ENCODE peak calls at places on chromosome 3, in six cellular contexts. M is colonic mucosa, U is cardiac muscle cell, J is adrenal gland, Z is upper lobe of right lung, L is endodermal cell. A is an unnamed sample. For H3K4me1, the result is how much of the 10 kb centered on the place peaks cover.

GRCh38 chr3:42755681-42756578 is 17.1 kb downstream of the CCDC13 start:
- DNase-seq in M (no peak), U (peak), J (no peak), Z (no peak), L (peak), A (no peak)

GRCh38 chr3:142976621-142977398 is 13.3 kb upstream of the PAQR9 start:
- DNase-seq in M (peak), U (peak), J (peak), Z (peak), L (no peak), A (peak)

GRCh38 chr3:161939919-161940693 is 443.5 kb downstream of the OTOL1 start:
- DNase-seq in M (no peak), U (peak), J (no peak), Z (no peak), L (no peak), A (no peak)

GRCh38 chr3:66014641-66015040 is 24.1 kb downstream of the MAGI1 start:
- DNase-seq in M (no peak), U (no peak), J (no peak), Z (no peak), L (no peak), A (no peak)

GRCh38 chr3:149152420-149152819 is 23.0 kb downstream of the HPS3 start:
- DNase-seq in M (no peak), U (peak), J (no peak), Z (no peak), L (no peak), A (no peak)

GRCh38 chr3:113275876-113276580 is 64.7 kb downstream of the BOC start:
- DNase-seq in M (no peak), U (peak), J (no peak), Z (no peak), L (peak), A (peak)

GRCh38 chr3:148902173-148902791 is 37.2 kb downstream of the CPA3 start:
- DNase-seq in M (no peak), U (peak), J (no peak), Z (no peak), L (no peak), A (no peak)

GRCh38 chr3:127751163-127751621 is 71.1 kb downstream of the MGLL start:
- DNase-seq in M (no peak), U (no peak), J (no peak), Z (no peak), L (no peak), A (no peak)

GRCh38 chr3:31704651-31705179 is 172.0 kb downstream of the STT3B start:
- DNase-seq in M (peak), U (no peak), J (peak), Z (peak), L (no peak), A (peak)

GRCh38 chr3:160707187-160707789 is 30.3 kb downstream of the ARL14 start:
- DNase-seq in M (peak), U (peak), J (peak), Z (no peak), L (peak), A (no peak)

GRCh38 chr3:31502803-31503221 is 29.9 kb upstream of the STT3B start:
- DNase-seq in M (no peak), U (no peak), J (no peak), Z (no peak), L (no peak), A (no peak)

GRCh38 chr3:80553211-80553610 is 785.4 kb upstream of the ROBO1 start:
- DNase-seq in M (no peak), U (no peak), J (no peak), Z (no peak), L (no peak), A (no peak)

GRCh38 chr3:149654188-149654601 is 3.6 kb downstream of the WWTR1 start:
- DNase-seq in M (no peak), U (peak), J (no peak), Z (no peak), L (no peak), A (no peak)

GRCh38 chr3:56397798-56398197 is 70.5 kb downstream of the ERC2 start:
- DNase-seq in M (no peak), U (no peak), J (no peak), Z (no peak), L (no peak), A (no peak)

GRCh38 chr3:70728311-70728710 is 415.9 kb upstream of the MDFIC2 start:
- DNase-seq in M (no peak), U (no peak), J (no peak), Z (no peak), L (no peak), A (no peak)

GRCh38 chr3:168213920-168214319 is 118.2 kb upstream of the GOLIM4 start:
- DNase-seq in M (no peak), U (no peak), J (no peak), Z (no peak), L (no peak), A (no peak)

GRCh38 chr3:196471551-196471950 is 32.0 kb downstream of the RNF168 start:
- DNase-seq in M (no peak), U (no peak), J (no peak), Z (no peak), L (no peak), A (no peak)
- H3K27ac ChIP-seq in M (no peak), U (no peak), J (no peak), Z (no peak), L (no peak), A (no peak)

GRCh38 chr3:135176881-135177280 is 381.8 kb downstream of the EPHB1 start:
- DNase-seq in M (no peak), U (no peak), J (no peak), Z (no peak), L (no peak), A (no peak)
- H3K4me1 ChIP-seq in M (under half), U (under half), J (under half), Z (under half), L (under half), A (under half)

GRCh38 chr3:172216843-172217404 is 177.5 kb downstream of the FNDC3B start:
- DNase-seq in M (no peak), U (no peak), J (no peak), Z (no peak), L (no peak), A (no peak)

GRCh38 chr3:172218350-172219323 is 179.3 kb downstream of the FNDC3B start:
- DNase-seq in M (no peak), U (no peak), J (no peak), Z (no peak), L (no peak), A (no peak)

GRCh38 chr3:172213765-172214358 is 174.5 kb downstream of the FNDC3B start:
- DNase-seq in M (no peak), U (no peak), J (no peak), Z (no peak), L (no peak), A (no peak)

GRCh38 chr3:172217877-172218276 is 178.5 kb downstream of the FNDC3B start:
- DNase-seq in M (no peak), U (peak), J (no peak), Z (no peak), L (no peak), A (no peak)

DNA sequence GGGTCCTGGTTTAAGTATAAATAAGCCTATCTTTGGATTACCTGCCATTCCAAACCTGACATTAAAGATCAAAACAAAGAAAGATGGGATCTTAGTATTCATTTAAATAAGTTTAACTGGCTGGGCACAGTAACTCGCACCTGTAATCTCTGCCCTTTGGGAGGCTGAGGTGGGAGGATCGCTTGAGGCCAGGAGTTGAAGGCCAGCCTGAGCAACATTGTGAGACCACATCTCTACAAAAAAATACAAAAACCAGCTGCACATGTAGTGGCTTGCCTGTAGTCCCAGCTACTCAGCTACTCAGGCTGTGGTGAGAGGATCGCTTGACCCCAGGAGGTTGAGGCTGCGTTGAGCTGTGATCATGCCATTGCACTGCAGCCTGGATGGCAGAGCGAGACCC is 176.9 kb downstream of the FNDC3B start:
- DNase-seq in M (no peak), U (no peak), J (no peak), Z (no peak), L (no peak), A (no peak)
- H3K27ac ChIP-seq in M (no peak), U (no peak), J (no peak), Z (no peak), L (no peak), A (no peak)

DNA sequence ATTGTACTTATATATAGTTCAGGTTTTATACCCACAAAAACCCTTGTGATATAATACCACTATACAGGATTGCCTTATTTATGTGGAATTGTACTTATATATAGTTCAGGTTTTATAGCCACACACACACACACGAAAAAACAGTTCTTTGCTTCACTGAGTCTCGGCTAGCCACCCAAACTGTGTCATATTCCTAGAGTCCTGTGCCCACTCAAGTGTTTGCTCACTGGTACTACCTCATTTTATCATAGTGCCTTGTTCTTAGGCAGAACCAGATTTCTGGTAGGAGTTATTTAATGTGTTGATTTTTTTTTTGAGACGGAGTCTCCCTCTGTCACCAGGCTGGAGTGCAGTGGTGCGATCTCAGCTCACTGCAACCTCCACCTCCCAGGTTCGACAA is 12.5 kb downstream of the RASA2 start:
- DNase-seq in M (no peak), U (no peak), J (no peak), Z (no peak), L (no peak), A (no peak)
- H3K4me1 ChIP-seq in M (under half), U (under half), J (under half), Z (under half), L (under half), A (under half)

DNA sequence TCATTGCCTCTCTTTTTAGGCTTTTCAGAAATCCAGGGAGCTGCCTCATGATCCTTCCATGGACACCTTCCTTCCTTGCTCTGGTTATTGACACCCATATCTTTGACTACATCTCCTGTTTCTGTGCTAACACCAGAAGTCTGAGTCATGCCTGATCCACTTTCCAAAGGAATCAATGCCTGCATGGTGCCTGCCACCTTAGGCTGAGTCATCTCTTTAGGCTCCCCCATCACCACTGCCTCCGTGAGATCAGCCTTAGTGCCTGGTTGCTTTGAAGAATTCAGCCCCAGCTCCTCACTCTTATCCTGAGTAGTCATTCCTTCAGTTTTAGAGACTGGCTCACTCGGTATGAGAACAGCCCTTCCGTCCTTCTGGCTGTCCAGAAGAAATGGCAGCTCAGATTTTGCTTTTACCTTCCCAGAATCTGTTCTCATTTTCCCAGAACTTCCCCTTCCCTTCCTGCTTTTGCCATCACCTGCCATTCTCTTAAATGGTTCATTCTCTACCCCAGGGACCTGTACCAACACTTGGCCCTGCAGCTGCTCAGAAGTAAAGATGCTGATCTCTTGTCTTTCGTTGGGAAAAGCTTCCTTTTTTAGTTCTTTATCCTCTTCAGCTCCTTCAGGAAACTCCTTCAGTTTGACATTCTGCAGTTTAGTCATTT is 105.3 kb downstream of the MAP4 start:
- DNase-seq in M (no peak), U (peak), J (peak), Z (no peak), L (peak), A (no peak)
- H3K27ac ChIP-seq in M (no peak), U (peak), J (no peak), Z (no peak), L (no peak), A (no peak)

DNA sequence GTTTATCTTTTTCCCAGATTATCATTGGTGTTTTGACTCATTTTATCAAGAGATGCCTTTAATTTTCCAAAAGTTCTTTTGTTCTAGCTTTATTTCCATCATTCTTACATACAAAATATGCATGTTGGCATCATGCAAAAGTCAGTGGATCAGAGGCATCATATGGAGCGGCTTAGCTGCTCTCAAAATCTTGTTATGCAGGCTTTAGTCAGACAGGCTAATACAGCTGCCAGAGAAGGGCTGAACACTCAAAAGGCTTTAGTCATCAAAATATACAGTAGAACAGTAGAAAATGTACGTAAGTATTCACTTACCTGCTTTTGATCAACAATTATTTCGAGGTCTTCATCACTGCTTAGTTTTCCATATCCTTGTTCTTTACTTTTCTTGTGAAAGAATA is 65.5 kb downstream of the PEX5L start:
- DNase-seq in M (no peak), U (no peak), J (no peak), Z (no peak), L (no peak), A (no peak)
- H3K4me1 ChIP-seq in M (under half), U (under half), J (under half), Z (under half), L (under half), A (under half)

DNA sequence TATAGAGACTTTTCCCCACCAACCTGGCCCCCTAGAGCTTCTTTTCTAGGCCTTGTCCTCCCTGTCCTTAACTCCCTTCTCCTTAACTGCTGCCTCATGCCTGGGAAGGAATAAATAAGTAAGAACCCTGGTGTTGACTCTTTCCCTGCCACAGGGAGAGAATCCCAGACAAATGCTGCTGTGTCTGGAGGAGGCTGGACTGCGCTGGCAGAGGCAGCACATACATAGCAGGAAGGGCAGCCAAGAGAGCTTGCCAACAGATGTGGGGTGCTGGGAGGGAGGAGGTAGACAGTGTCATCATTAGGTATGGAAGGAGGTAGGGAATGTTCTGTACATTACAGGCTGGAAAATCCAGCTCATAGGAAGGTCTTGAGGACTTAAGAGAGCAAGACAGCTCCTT is 115.6 kb upstream of the ROPN1 start:
- DNase-seq in M (no peak), U (no peak), J (no peak), Z (no peak), L (no peak), A (no peak)
- H3K27ac ChIP-seq in M (no peak), U (no peak), J (no peak), Z (no peak), L (no peak), A (no peak)

DNA sequence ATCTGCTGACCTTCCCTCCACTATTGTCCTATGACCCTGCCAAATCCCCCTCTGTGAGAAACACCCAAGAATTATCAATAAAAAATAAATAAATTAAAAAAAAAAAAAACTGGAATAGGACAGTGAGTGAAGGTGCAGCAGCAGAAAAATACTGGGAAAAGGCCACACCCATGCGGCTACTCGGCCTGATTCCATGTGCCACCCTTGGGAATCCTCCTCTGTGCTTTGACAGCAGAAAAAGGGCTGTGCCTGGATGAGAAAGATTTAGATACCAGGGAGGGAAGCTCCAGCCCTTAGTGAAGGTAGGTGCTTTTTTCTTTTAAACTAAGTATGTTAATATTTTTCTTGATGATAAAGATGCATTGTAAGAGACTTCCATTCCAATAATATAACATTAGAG is 107.8 kb downstream of the CTNNB1 start:
- DNase-seq in M (no peak), U (no peak), J (no peak), Z (no peak), L (no peak), A (peak)
- H3K4me1 ChIP-seq in M (under half), U (under half), J (under half), Z (under half), L (under half), A (under half)

A was measured in right cardiac atrium.